ENCODE peak calls at places on chromosomes 13 and 19, in six cellular contexts. Q is activated CD8-positive, alpha-beta memory T cell treated with anti-CD3 and anti-CD28 coated beads for 1 hour; H is stomach; R is HTR-8/SVneo; J is cardiac muscle cell; Y is activated naive CD4-positive, alpha-beta T cell treated with Interleukin-2 at 50 U/mL for 16 hours. N is an unnamed sample.

GRCh38 chr19:17109962-17110598 is 34.5 kb downstream of the MYO9B start:
- DNase-seq in Q (no peak), H (peak), R (no peak), J (no peak), Y (no peak), N (no peak)

GRCh38 chr13:71625183-71625582 is 241.8 kb downstream of the DACH1 start:
- DNase-seq in Q (no peak), H (no peak), R (no peak), J (no peak), Y (no peak), N (no peak)

GRCh38 chr13:44079413-44080205 is 199.9 kb downstream of the LACC1 start:
- DNase-seq in Q (no peak), H (no peak), R (no peak), J (no peak), Y (no peak), N (no peak)

GRCh38 chr13:110017379-110017778 is 231.0 kb upstream of the IRS2 start:
- DNase-seq in Q (no peak), H (no peak), R (peak), J (no peak), Y (no peak), N (no peak)

GRCh38 chr13:110499621-110500281 is 61.8 kb downstream of the RAB20 start:
- DNase-seq in Q (no peak), H (no peak), R (no peak), J (no peak), Y (no peak), N (no peak)

GRCh38 chr13:102440259-102440936 is 38.5 kb upstream of the FGF14 start:
- DNase-seq in Q (no peak), H (peak), R (no peak), J (no peak), Y (no peak), N (no peak)

GRCh38 chr19:18364826-18365528 is 21.0 kb upstream of the GDF15 start:
- DNase-seq in Q (no peak), H (peak), R (peak), J (peak), Y (no peak), N (no peak)

GRCh38 chr19:20162821-20163220 is 4.2 kb upstream of the ZNF486 start:
- DNase-seq in Q (no peak), H (no peak), R (no peak), J (no peak), Y (no peak), N (no peak)

GRCh38 chr19:3557461-3558248 is at the start of gene MFSD12:
- DNase-seq in Q (peak), H (peak), R (peak), J (peak), Y (peak), N (peak)

GRCh38 chr13:114015111-114015551 is 41.3 kb upstream of the C13orf46 start:
- DNase-seq in Q (no peak), H (peak), R (no peak), J (no peak), Y (no peak), N (no peak)

GRCh38 chr19:17902701-17903100 is 30.1 kb upstream of the CCDC124 start:
- DNase-seq in Q (no peak), H (no peak), R (peak), J (no peak), Y (no peak), N (no peak)

GRCh38 chr19:48630289-48631036 is 6.7 kb downstream of the DBP start:
- DNase-seq in Q (no peak), H (peak), R (no peak), J (peak), Y (no peak), N (no peak)

GRCh38 chr13:20901668-20902437 is 693 bp downstream of the XPO4 start:
- DNase-seq in Q (no peak), H (no peak), R (no peak), J (peak), Y (peak), N (peak)

GRCh38 chr13:20387441-20387971 is 138.2 kb downstream of the CRYL1 start:
- DNase-seq in Q (no peak), H (peak), R (no peak), J (no peak), Y (no peak), N (no peak)